ENCODE peak calls at places on chromosomes 3 and 15, in seven cellular contexts. P, L, F, N, H, W and D are unnamed samples.

GRCh38 chr3:73868688-73869315 is 244.1 kb upstream of the PDZRN3 start:
- DNase-seq in P (peak; percentile 18), F (no peak), H (peak; percentile 27), W (peak; percentile 57), N (no peak), L (no peak), D (no peak)

GRCh38 chr3:30343067-30343831 is 263.2 kb upstream of the TGFBR2 start:
- DNase-seq in H (no peak), F (no peak), P (no peak), W (no peak), N (no peak), L (no peak), D (no peak)

GRCh38 chr15:40863660-40864285 is 10.3 kb downstream of the RHOV start:
- DNase-seq in P (no peak), L (no peak), F (peak; percentile 40), H (no peak), W (no peak), N (no peak), D (no peak)

GRCh38 chr3:42743204-42743995 is 29.7 kb downstream of the CCDC13 start:
- DNase-seq in P (no peak), W (no peak), N (peak; percentile 13), H (no peak), L (no peak), F (no peak), D (peak; percentile 25)

GRCh38 chr15:52281085-52282035 is 14.2 kb downstream of the MYO5C start:
- DNase-seq in H (no peak), P (no peak), L (no peak), W (no peak), N (no peak), F (no peak), D (no peak)

GRCh38 chr3:60835796-60836195 is 415.5 kb downstream of the FHIT start:
- DNase-seq in P (no peak), W (no peak), N (no peak), H (no peak), F (no peak), L (no peak), D (no peak)

GRCh38 chr15:81531141-81531592 is 157.2 kb upstream of the TMC3 start:
- DNase-seq in L (no peak), F (no peak), W (peak; percentile 49), P (no peak), H (no peak), N (no peak), D (no peak)

GRCh38 chr15:48582472-48583235 is 62.9 kb downstream of the FBN1 start:
- DNase-seq in F (no peak), L (no peak), W (peak; percentile 97), H (no peak), N (no peak), P (no peak), D (no peak)

GRCh38 chr3:59273976-59274375 is 224.2 kb upstream of the CFAP20DC start:
- DNase-seq in L (no peak), W (peak; percentile 26), F (no peak), P (no peak), H (no peak), N (no peak), D (no peak)

GRCh38 chr3:121970047-121970446 is 52.0 kb downstream of the ILDR1 start:
- DNase-seq in H (no peak), F (no peak), L (no peak), P (no peak), N (no peak), W (peak; percentile 7), D (no peak)

GRCh38 chr3:11641316-11641682 is 2.4 kb downstream of the VGLL4 start:
- DNase-seq in F (no peak), P (no peak), H (no peak), N (no peak), L (no peak), W (peak; percentile 37), D (no peak)

GRCh38 chr15:89225588-89225987 is 4.2 kb upstream of the RLBP1 start:
- DNase-seq in W (no peak), N (no peak), H (no peak), F (no peak), L (no peak), P (no peak), D (no peak)

GRCh38 chr3:138732465-138732864 is 102.3 kb downstream of the PIK3CB start:
- DNase-seq in N (no peak), F (no peak), H (no peak), W (peak; percentile 32), L (no peak), P (no peak), D (no peak)

GRCh38 chr3:135325726-135326245 is 530.7 kb downstream of the EPHB1 start:
- DNase-seq in N (no peak), F (no peak), W (no peak), P (no peak), H (no peak), L (no peak), D (no peak)

GRCh38 chr3:98612587-98612986 is 19.2 kb upstream of the CPOX start:
- DNase-seq in W (peak; percentile 3), H (peak; percentile 90), P (no peak), N (peak; percentile 19), F (no peak), L (no peak), D (no peak)

GRCh38 chr15:59484399-59484798 is 46.4 kb downstream of the FAM81A start:
- DNase-seq in P (no peak), L (no peak), H (no peak), W (no peak), N (no peak), F (no peak), D (no peak)

DNA sequence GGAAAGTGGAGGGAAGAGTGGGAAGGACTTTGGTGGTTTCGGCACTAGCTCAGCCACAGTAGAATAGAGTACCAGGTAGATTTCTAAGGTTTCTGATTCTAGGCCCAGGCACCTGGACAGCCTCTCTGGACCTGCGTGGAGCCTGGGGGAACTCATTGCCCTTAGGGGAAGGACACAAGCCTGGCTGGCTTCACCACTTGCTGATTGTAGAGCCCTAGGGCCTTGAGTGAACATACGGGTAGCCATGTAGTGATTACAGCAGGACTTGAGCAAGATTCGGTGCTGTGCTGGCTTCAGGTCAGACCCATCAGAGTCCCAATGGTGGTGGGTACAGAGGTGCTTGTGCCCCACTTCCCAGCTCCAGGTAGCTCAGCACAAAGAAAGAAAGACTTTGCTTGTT is 47.0 kb downstream of the FAM81A start:
- DNase-seq in N (no peak), L (no peak), H (no peak), F (no peak), W (no peak), P (no peak), D (no peak)
- H3K9me3 ChIP-seq in N (no peaks in the 10 kb centered on the region), L (no peaks in the 10 kb centered on the region), H (no peaks in the 10 kb centered on the region), F (peaks cover 5% of the 10 kb centered on the region), W (no peaks in the 10 kb centered on the region), P (no peaks in the 10 kb centered on the region), D (no peaks in the 10 kb centered on the region)

DNA sequence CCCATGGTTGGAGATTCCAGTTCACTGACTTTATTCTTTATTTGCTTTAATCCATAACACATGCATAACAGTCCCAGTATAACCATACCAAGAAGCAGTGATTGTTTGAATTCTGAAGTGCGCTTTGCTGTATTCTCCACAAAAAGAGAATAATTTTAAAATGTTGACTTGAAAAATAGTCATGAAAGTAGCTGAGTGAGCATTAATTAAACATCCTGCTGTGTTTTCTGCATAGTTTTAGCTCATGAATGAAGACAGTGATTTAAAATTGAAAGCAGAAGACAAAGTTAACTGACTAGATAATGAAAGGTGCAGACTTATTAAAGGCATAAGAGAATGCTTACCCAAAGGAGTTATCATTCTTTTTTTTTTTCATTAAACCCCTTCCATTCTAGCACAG is 143.5 kb downstream of the GABRG3 start:
- DNase-seq in H (no peak), N (no peak), W (no peak), F (no peak), P (no peak), L (no peak), D (no peak)
- H3K9me3 ChIP-seq in H (no peaks in the 10 kb centered on the region), N (no peaks in the 10 kb centered on the region), W (no peaks in the 10 kb centered on the region), F (peaks cover 64% of the 10 kb centered on the region), P (no peaks in the 10 kb centered on the region), L (no peaks in the 10 kb centered on the region), D (no peaks in the 10 kb centered on the region)

GRCh38 chr15:27179789-27180188 is 208.8 kb downstream of the GABRG3 start:
- DNase-seq in P (no peak), H (no peak), N (no peak), F (no peak), W (no peak), L (no peak), D (no peak)

DNA sequence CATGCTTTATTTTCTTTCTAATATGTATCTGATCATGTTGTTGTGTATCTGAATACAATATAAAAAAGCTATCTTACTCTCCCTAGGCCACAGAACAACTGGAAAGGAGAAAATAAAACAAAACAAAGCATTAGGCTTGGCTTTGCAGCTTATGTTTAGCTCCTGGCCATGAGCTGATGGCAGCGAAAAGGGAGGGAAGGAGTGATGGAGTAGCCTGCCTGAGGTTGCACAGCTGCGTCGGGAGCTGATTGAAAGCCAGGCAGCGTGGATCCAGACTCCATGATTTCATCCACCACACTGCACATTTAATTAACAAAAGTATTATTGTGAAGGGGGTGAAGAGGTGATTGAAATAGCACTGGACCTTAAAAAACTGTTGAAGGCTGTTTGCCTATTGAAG is 212.2 kb downstream of the GABRG3 start:
- DNase-seq in W (no peak), F (no peak), N (no peak), H (no peak), P (no peak), L (no peak), D (no peak)
- H3K9me3 ChIP-seq in W (no peaks in the 10 kb centered on the region), F (peaks cover 64% of the 10 kb centered on the region), N (peaks cover 7% of the 10 kb centered on the region), H (no peaks in the 10 kb centered on the region), P (no peaks in the 10 kb centered on the region), L (no peaks in the 10 kb centered on the region), D (peaks cover 6% of the 10 kb centered on the region)

GRCh38 chr3:177729939-177730700 is 532.8 kb upstream of the TBL1XR1 start:
- DNase-seq in L (no peak), H (no peak), W (peak; percentile 39), N (peak; percentile 70), F (no peak), P (peak; percentile 46), D (peak; percentile 77)

GRCh38 chr3:177733233-177733632 is 536.0 kb upstream of the TBL1XR1 start:
- DNase-seq in W (no peak), N (no peak), F (no peak), P (no peak), L (no peak), H (no peak), D (no peak)

GRCh38 chr3:177731644-177732268 is 534.5 kb upstream of the TBL1XR1 start:
- DNase-seq in P (no peak), W (peak; percentile 54), N (no peak), H (no peak), F (no peak), L (no peak), D (no peak)

GRCh38 chr3:177735441-177735840 is 538.2 kb upstream of the TBL1XR1 start:
- DNase-seq in W (no peak), F (no peak), N (no peak), L (no peak), P (no peak), H (no peak), D (no peak)

GRCh38 chr3:177733936-177734335 is 536.7 kb upstream of the TBL1XR1 start:
- DNase-seq in L (no peak), W (no peak), H (no peak), N (no peak), F (no peak), P (no peak), D (no peak)
- H3K9me3 ChIP-seq in L (no peaks in the 10 kb centered on the region), W (no peaks in the 10 kb centered on the region), H (no peaks in the 10 kb centered on the region), N (no peaks in the 10 kb centered on the region), F (no peaks in the 10 kb centered on the region), P (no peaks in the 10 kb centered on the region), D (no peaks in the 10 kb centered on the region)

DNA sequence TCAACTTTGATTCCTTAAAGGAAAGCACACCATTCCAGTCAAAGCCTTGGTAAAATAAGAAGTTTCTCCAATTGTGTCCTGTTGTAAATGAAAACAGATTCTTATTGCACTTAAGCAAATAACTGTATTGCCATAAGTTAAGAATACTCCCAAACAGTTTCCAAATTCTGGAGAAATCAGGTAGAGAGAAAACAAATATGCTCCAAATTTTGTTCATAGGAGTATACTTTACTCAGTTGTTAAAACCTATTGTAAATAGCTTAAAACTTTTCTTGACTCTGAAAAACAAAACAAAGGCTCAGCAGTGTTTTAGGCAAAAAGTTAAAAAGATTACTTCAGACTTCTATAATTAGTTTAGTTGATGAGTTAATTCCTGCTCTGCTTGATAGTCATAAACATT is 42.4 kb downstream of the LNP1 start:
- DNase-seq in L (no peak), N (no peak), F (no peak), P (no peak), W (no peak), H (no peak), D (no peak)
- H3K9me3 ChIP-seq in L (no peaks in the 10 kb centered on the region), N (no peaks in the 10 kb centered on the region), F (peaks cover 3% of the 10 kb centered on the region), P (no peaks in the 10 kb centered on the region), W (peaks cover 2% of the 10 kb centered on the region), H (no peaks in the 10 kb centered on the region), D (no peaks in the 10 kb centered on the region)